ENCODE peak calls at places on chromosomes 13 and 19, in ten cellular contexts. L is erythroblast; Z is memory B cell; W is CD4-positive, alpha-beta T cell; B is T-helper 17 cell; U is head of caudate nucleus; S is OCI-LY7; E is naive thymus-derived CD8-positive, alpha-beta T cell; A is DMS 273 treated with DMSO at 0.1 percent for 48 hours; K is cardiac fibroblast. V is an unnamed sample.

GRCh38 chr19:48741222-48741999 is 1.0 kb upstream of the RASIP1 start:
- DNase-seq in U (no peak), Z (no peak), W (no peak), B (no peak), A (no peak), K (no peak), E (no peak), L (peak; percentile 86), S (peak; percentile 75), V (peak; percentile 88)

GRCh38 chr13:111629933-111630332 is 309.5 kb downstream of the TEX29 start:
- DNase-seq in Z (no peak), L (no peak), W (no peak), A (no peak), U (no peak), K (no peak), E (no peak), B (no peak), S (no peak), V (no peak)

GRCh38 chr19:18843960-18844359 is 12.2 kb downstream of the UPF1 start:
- DNase-seq in K (no peak), U (no peak), S (no peak), E (no peak), W (no peak), L (no peak), Z (no peak), B (no peak), A (no peak), V (no peak)

GRCh38 chr13:104625196-104625595 is 1559.0 kb upstream of the SLC10A2 start:
- DNase-seq in A (no peak), K (no peak), U (no peak), S (no peak), E (no peak), B (no peak), Z (no peak), L (no peak), W (no peak), V (no peak)

GRCh38 chr13:111324736-111325135 is 4.3 kb downstream of the TEX29 start:
- DNase-seq in S (no peak), U (no peak), Z (no peak), A (no peak), E (no peak), K (no peak), L (no peak), W (no peak), B (no peak), V (no peak)

GRCh38 chr19:53432088-53432661 is 391 bp downstream of the ZNF761 start:
- DNase-seq in U (no peak), E (no peak), K (peak; percentile 3), L (peak; percentile 48), B (no peak), S (peak; percentile 15), Z (peak; percentile 7), A (no peak), W (no peak), V (peak; percentile 73)

GRCh38 chr13:27290715-27291114 is 20.1 kb downstream of the RASL11A start:
- DNase-seq in A (no peak), L (no peak), S (no peak), B (no peak), E (no peak), K (no peak), U (no peak), W (no peak), Z (no peak), V (no peak)

GRCh38 chr13:41577437-41577836 is 120.1 kb downstream of the RGCC start:
- DNase-seq in A (no peak), S (no peak), B (no peak), E (no peak), L (no peak), Z (no peak), U (no peak), W (no peak), K (peak; percentile 69), V (no peak)

GRCh38 chr13:50128406-50129048 is 113.3 kb downstream of the KCNRG start:
- DNase-seq in U (no peak), B (no peak), A (no peak), L (no peak), E (no peak), K (no peak), S (peak; percentile 54), W (no peak), Z (no peak), V (peak; percentile 64)

GRCh38 chr13:58994778-58995177 is 1169.0 kb downstream of the DIAPH3 start:
- DNase-seq in K (no peak), S (peak; percentile 10), E (no peak), B (no peak), A (no peak), Z (no peak), U (no peak), W (no peak), L (no peak), V (no peak)

GRCh38 chr13:109840201-109840892 is 54.0 kb upstream of the IRS2 start:
- DNase-seq in Z (no peak), W (no peak), K (peak; percentile 56), A (no peak), B (no peak), E (no peak), U (no peak), L (no peak), S (no peak), V (no peak)

GRCh38 chr13:36919833-36920611 is at the start of gene SMAD9:
- DNase-seq in B (no peak), W (no peak), A (no peak), K (peak; percentile 79), U (peak; percentile 71), S (peak; percentile 73), L (peak; percentile 72), E (no peak), Z (no peak), V (no peak)

GRCh38 chr13:30739646-30740642 is 4.6 kb downstream of the ALOX5AP start:
- DNase-seq in A (no peak), K (peak; percentile 76), Z (no peak), L (no peak), U (no peak), S (peak; percentile 5), E (peak; percentile 13), W (peak; percentile 43), B (peak; percentile 49), V (peak; percentile 53)

GRCh38 chr19:33390120-33390907 is 16.8 kb downstream of the CEBPG start:
- DNase-seq in L (no peak), S (no peak), W (no peak), B (no peak), Z (no peak), K (peak; percentile 84), E (no peak), A (no peak), U (no peak), V (no peak)

GRCh38 chr19:49555600-49556411 is 24.6 kb downstream of the NOSIP start:
- DNase-seq in S (peak; percentile 71), B (peak; percentile 75), K (peak; percentile 56), L (peak; percentile 72), Z (no peak), A (no peak), U (no peak), W (peak; percentile 65), E (peak; percentile 83), V (peak; percentile 94)

GRCh38 chr19:54023191-54023590 is 31.8 kb downstream of the CACNG6 start:
- DNase-seq in U (no peak), A (no peak), L (no peak), E (no peak), B (no peak), Z (no peak), K (no peak), S (no peak), W (no peak), V (no peak)

GRCh38 chr13:33677215-33677614 is 140.7 kb upstream of the RFC3 start:
- DNase-seq in K (no peak), L (no peak), B (no peak), A (no peak), E (no peak), S (no peak), U (no peak), W (no peak), Z (no peak), V (peak; percentile 42)

GRCh38 chr19:13995017-13995728 is 10.9 kb downstream of the RFX1 start:
- DNase-seq in S (no peak), E (no peak), Z (no peak), A (peak; percentile 50), L (no peak), B (no peak), K (peak; percentile 46), W (no peak), U (no peak), V (no peak)

GRCh38 chr13:94708031-94708571 is 4.2 kb downstream of the SOX21 start:
- DNase-seq in W (no peak), U (peak; percentile 53), S (no peak), B (no peak), A (no peak), E (no peak), L (peak; percentile 19), K (no peak), Z (no peak), V (no peak)

GRCh38 chr13:44238011-44238421 is 135.6 kb upstream of the SERP2 start:
- DNase-seq in E (no peak), S (no peak), Z (no peak), A (no peak), B (no peak), K (peak; percentile 70), U (no peak), W (no peak), L (no peak), V (no peak)

GRCh38 chr19:4014541-4015491 is 7.3 kb downstream of the PIAS4 start:
- DNase-seq in A (no peak), L (no peak), S (peak; percentile 14), E (peak; percentile 19), U (no peak), K (no peak), B (peak; percentile 29), W (peak; percentile 16), Z (no peak), V (peak; percentile 58)

GRCh38 chr13:73715114-73715909 is 418.9 kb downstream of the KLF12 start:
- DNase-seq in S (no peak), E (peak; percentile 61), W (peak; percentile 40), Z (no peak), L (no peak), U (no peak), B (peak; percentile 59), K (no peak), A (no peak), V (no peak)